ENCODE peak calls at places on chromosomes 11 and 22, in seven cellular contexts. K is MV-4-11; A is stimulated activated CD4-positive, alpha-beta T cell treated with anti-CD3 and anti-CD28 coated beads, Interleukin-15, amount 100 ng/mL, for 48 hours; M is skeletal muscle cell; Q is EL; Y is heart left ventricle; H is AG09319. T is an unnamed sample.

GRCh38 chr11:130729678-130730300 is 186.5 kb downstream of the SNX19 start:
- DNase-seq in H (no peak), M (no peak), Q (no peak), A (no peak), Y (no peak), K (no peak), T (no peak)

GRCh38 chr11:32487270-32487669 is 51.9 kb upstream of the WT1 start:
- DNase-seq in A (no peak), H (no peak), M (no peak), K (no peak), Y (no peak), Q (peak), T (no peak)

GRCh38 chr22:29030618-29031235 is 30.9 kb downstream of the C22orf31 start:
- DNase-seq in K (no peak), H (no peak), A (no peak), M (peak), Y (peak), Q (peak), T (peak)

GRCh38 chr11:118086913-118087768 is at the start of gene SMIM35:
- DNase-seq in Y (no peak), H (no peak), M (no peak), K (no peak), A (no peak), Q (no peak), T (no peak)

GRCh38 chr11:134646561-134646960 is 234.5 kb upstream of the B3GAT1 start:
- DNase-seq in Q (no peak), K (no peak), A (no peak), H (no peak), M (no peak), Y (no peak), T (no peak)

GRCh38 chr11:121696177-121696863 is 243.6 kb upstream of the SORL1-AS1 start:
- DNase-seq in Y (peak), K (no peak), A (no peak), M (no peak), H (no peak), Q (no peak), T (no peak)

GRCh38 chr11:4095509-4096230 is 1.1 kb downstream of the RRM1 start:
- DNase-seq in Y (no peak), M (no peak), K (no peak), Q (peak), H (peak), A (no peak), T (no peak)

GRCh38 chr22:27719033-27719341 is 82.6 kb downstream of the MN1 start:
- DNase-seq in Q (no peak), A (no peak), K (no peak), H (no peak), M (no peak), Y (no peak), T (no peak)

GRCh38 chr11:110317516-110317932 is 21.1 kb upstream of the RDX start:
- DNase-seq in Y (no peak), M (no peak), K (no peak), Q (no peak), H (no peak), A (no peak), T (no peak)

GRCh38 chr22:31603081-31603525 is 58.9 kb downstream of the PISD start:
- DNase-seq in A (no peak), H (no peak), K (no peak), Q (no peak), Y (no peak), M (no peak), T (no peak)

GRCh38 chr11:44531116-44531504 is 34.4 kb upstream of the CD82 start:
- DNase-seq in M (no peak), Q (no peak), K (no peak), A (no peak), Y (peak), H (no peak), T (no peak)